ENCODE peak calls at places on chromosomes 5 and 9, in four cellular contexts. Y, V, W and N are unnamed samples.

GRCh38 chr5:79070002-79070567 is 518 bp downstream of the BHMT2 start:
- DNase-seq in V (peak; percentile 34), Y (no peak), W (peak; percentile 31), N (no peak)

GRCh38 chr5:117332341-117332740 is 757.7 kb upstream of the SEMA6A start:
- DNase-seq in V (no peak), W (no peak), Y (no peak), N (no peak)

GRCh38 chr9:134500931-134501265 is 140.7 kb upstream of the COL5A1 start:
- DNase-seq in W (no peak), Y (no peak), V (no peak), N (no peak)

GRCh38 chr9:86945868-86946711 is 1.2 kb downstream of the GAS1 start:
- DNase-seq in W (peak; percentile 59), V (peak; percentile 79), Y (peak; percentile 40), N (peak; percentile 69)

GRCh38 chr5:74198156-74198555 is 442.4 kb downstream of the ENC1 start:
- DNase-seq in Y (no peak), V (no peak), W (no peak), N (no peak)

GRCh38 chr9:84758817-84759216 is 89.3 kb downstream of the NTRK2 start:
- DNase-seq in W (no peak), Y (no peak), V (no peak), N (no peak)

GRCh38 chr9:93649610-93650261 is 73.4 kb downstream of the PHF2 start:
- DNase-seq in Y (no peak), W (peak; percentile 9), V (no peak), N (no peak)

GRCh38 chr5:8686707-8687106 is 817.8 kb downstream of the MTRR start:
- DNase-seq in Y (no peak), V (peak; percentile 69), W (no peak), N (no peak)

GRCh38 chr5:116303810-116304209 is 219.0 kb downstream of the COMMD10 start:
- DNase-seq in Y (no peak), V (no peak), W (no peak), N (no peak)

GRCh38 chr5:133225671-133226152 is 173.9 kb downstream of the HSPA4 start:
- DNase-seq in Y (no peak), W (peak; percentile 25), V (peak; percentile 85), N (no peak)

GRCh38 chr5:28850320-28850921 is 1812.0 kb upstream of the CDH9 start:
- DNase-seq in V (no peak), W (no peak), Y (no peak), N (no peak)

GRCh38 chr9:104586496-104587180 is 12.6 kb downstream of the OR13C5 start:
- DNase-seq in Y (no peak), V (no peak), W (no peak), N (no peak)

GRCh38 chr5:6311568-6312501 is 66.5 kb downstream of the MED10 start:
- DNase-seq in Y (no peak), W (no peak), V (no peak), N (no peak)

GRCh38 chr5:36031223-36031622 is 35.5 kb downstream of the UGT3A2 start:
- DNase-seq in Y (no peak), V (no peak), W (no peak), N (no peak)

GRCh38 chr9:124208571-124208970 is 49.2 kb upstream of the NEK6 start:
- DNase-seq in Y (no peak), W (no peak), V (no peak), N (no peak)

GRCh38 chr9:98263482-98264357 is 8.3 kb upstream of the TBC1D2 start:
- DNase-seq in W (peak; percentile 71), Y (peak; percentile 82), V (peak; percentile 86), N (peak; percentile 78)

GRCh38 chr9:136587145-136587943 is 41.5 kb upstream of the NOTCH1 start:
- DNase-seq in V (peak; percentile 67), W (peak; percentile 89), Y (no peak), N (no peak)

GRCh38 chr9:96490534-96491078 is 40.6 kb downstream of the HABP4 start:
- DNase-seq in V (no peak), Y (no peak), W (no peak), N (no peak)

GRCh38 chr9:16282216-16282615 is 588.3 kb downstream of the BNC2 start:
- DNase-seq in Y (no peak), V (peak; percentile 94), W (no peak), N (no peak)

GRCh38 chr9:103533318-103533717 is 538.2 kb downstream of the CYLC2 start:
- DNase-seq in W (no peak), Y (no peak), V (no peak), N (no peak)

DNA sequence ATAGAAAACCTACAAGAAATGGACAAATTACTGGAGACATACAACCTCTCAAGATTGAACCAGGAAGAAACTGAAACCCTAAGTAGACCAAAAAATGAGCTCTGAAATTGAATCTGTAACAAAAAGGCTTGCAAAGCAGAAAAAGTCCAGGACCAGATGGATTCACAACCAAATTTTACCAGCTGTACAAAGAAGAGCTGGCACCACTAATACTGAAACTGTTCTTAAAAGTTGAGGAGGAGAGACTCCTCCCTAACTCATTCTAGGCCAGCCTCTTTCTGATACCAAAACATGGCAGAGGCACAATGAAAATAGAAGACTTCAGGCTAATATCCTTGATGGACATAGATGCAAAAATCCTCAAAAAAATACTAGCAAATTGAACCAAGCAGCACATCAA is 542.3 kb downstream of the CYLC2 start:
- DNase-seq in V (no peak), W (no peak), Y (no peak), N (no peak)
- H3K27ac ChIP-seq in V (no peak overlapping the region), W (no peak overlapping the region), Y (no peak overlapping the region), N (no peak overlapping the region)

GRCh38 chr5:135050244-135050767 is 16.3 kb upstream of the PITX1 start:
- DNase-seq in V (no peak), Y (no peak), W (no peak), N (no peak)
- H3K27me3 ChIP-seq in V (peaks cover 46% of the 10 kb centered on the region), Y (peaks cover 65% of the 10 kb centered on the region), W (peaks cover 18% of the 10 kb centered on the region), N (peaks cover 35% of the 10 kb centered on the region)

DNA sequence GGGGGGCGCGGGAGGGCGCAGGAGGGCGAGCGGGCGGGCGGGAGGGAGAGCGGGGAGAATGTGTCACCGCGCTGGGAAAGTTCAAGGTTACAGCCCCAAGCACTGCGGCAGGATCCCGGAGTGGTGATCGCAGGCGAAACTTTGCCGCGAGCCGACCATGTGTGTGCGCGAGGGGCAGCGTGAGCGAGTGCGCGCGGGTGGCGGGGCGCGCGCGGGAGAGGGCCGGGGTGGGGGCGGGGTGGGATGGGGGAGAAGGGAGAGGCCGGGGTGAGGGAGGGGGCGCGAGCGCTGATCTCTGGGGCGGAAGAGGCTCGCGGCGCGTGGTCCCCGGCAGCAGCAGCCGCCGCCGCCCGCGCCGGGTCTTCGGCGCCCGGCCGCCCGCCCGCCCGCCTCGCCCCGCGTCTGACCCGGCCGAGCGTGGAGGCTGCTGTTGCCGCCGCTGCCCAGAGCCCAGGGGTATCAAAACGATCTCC is at the start of gene NFIB:
- DNase-seq in V (peak; percentile 68), Y (no peak), W (peak; percentile 57), N (peak; percentile 44)
- H3K27ac ChIP-seq in V (peak within 1 kb of the TSS; percentile 86), Y (no peak within 1 kb of the TSS), W (peak within 1 kb of the TSS; percentile 98), N (peak within 1 kb of the TSS; percentile 97)

GRCh38 chr9:109475526-109475925 is 22.6 kb downstream of the PTPN3 start:
- DNase-seq in Y (no peak), W (no peak), V (no peak), N (no peak)
- H3K27me3 ChIP-seq in Y (peaks cover 9% of the 10 kb centered on the region), W (no peaks in the 10 kb centered on the region), V (no peaks in the 10 kb centered on the region), N (no peaks in the 10 kb centered on the region)

GRCh38 chr5:54718647-54719046 is 201.1 kb downstream of the SNX18 start:
- DNase-seq in W (peak; percentile 35), Y (no peak), V (peak; percentile 72), N (peak; percentile 33)

GRCh38 chr5:54720346-54720745 is 202.8 kb downstream of the SNX18 start:
- DNase-seq in W (no peak), V (no peak), Y (no peak), N (no peak)

GRCh38 chr5:54719384-54720306 is 202.1 kb downstream of the SNX18 start:
- DNase-seq in W (no peak), V (peak; percentile 72), Y (no peak), N (no peak)

GRCh38 chr5:54717459-54717858 is 199.9 kb downstream of the SNX18 start:
- DNase-seq in V (no peak), Y (no peak), W (no peak), N (no peak)

DNA sequence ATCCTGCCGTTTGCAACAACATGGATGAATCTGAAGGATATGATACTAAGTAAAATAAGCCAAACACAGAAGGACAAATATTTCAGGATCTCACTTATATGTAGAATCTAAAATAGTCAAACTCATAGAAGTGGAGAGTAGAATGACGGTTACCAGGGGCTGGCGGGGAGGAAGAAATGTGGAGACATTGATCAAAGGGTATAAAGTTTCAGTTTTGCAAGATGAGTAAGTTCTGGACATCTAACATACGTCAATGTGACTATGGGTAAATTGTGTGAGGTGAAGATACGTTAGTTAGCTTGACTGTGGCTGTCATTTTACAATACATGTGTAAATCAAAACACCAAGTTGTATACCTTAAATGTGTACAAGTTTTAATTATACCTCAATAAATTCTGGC is 200.3 kb downstream of the SNX18 start:
- DNase-seq in V (no peak), W (no peak), Y (no peak), N (no peak)
- H3K27ac ChIP-seq in V (no peak overlapping the region), W (no peak overlapping the region), Y (no peak overlapping the region), N (no peak overlapping the region)

GRCh38 chr5:51384281-51384840 is 1.1 kb downstream of the ISL1 start:
- DNase-seq in V (no peak), W (no peak), Y (no peak), N (no peak)
- H3K27me3 ChIP-seq in V (peaks cover 27% of the 10 kb centered on the region), W (peaks cover 78% of the 10 kb centered on the region), Y (peaks cover 90% of the 10 kb centered on the region), N (peaks cover 98% of the 10 kb centered on the region)